ENCODE peak calls at places on chromosomes 4 and X, in nine cellular contexts. C is effector memory CD4-positive, alpha-beta T cell; P is GM06990; X is GM12878; I is endothelial cell of umbilical vein; K is dorsolateral prefrontal cortex; T is CD8-positive, alpha-beta memory T cell; N is bronchial epithelial cell; H is heart left ventricle. J is an unnamed sample. For H3K27me3, the result is how much of the 10 kb centered on the place peaks cover.

GRCh38 chr4:156413411-156413985 is 459.8 kb upstream of the CTSO start:
- DNase-seq in T (no peak), N (no peak), I (no peak), C (no peak), X (no peak), H (no peak), P (no peak), K (no peak), J (no peak)

GRCh38 chrX:18252644-18253359 is 32.1 kb upstream of the BEND2 start:
- DNase-seq in T (no peak), P (no peak), K (no peak), I (peak), N (peak), X (no peak), C (no peak), H (no peak), J (no peak)

GRCh38 chrX:10014462-10015373 is 47.6 kb downstream of the CLDN34 start:
- DNase-seq in P (peak), H (peak), C (peak), X (no peak), I (peak), K (peak), N (peak), T (peak), J (peak)

GRCh38 chr4:3736290-3736689 is 29.9 kb upstream of the ADRA2C start:
- DNase-seq in N (no peak), K (no peak), C (no peak), H (no peak), I (no peak), T (no peak), P (no peak), X (no peak), J (no peak)

GRCh38 chr4:105966046-105966445 is 70.8 kb downstream of the NPNT start:
- DNase-seq in C (no peak), P (no peak), K (no peak), T (no peak), N (peak), X (no peak), I (peak), H (no peak), J (no peak)

GRCh38 chr4:145618210-145618911 is 824 bp upstream of the MMAA start:
- DNase-seq in K (no peak), C (peak), T (no peak), I (no peak), N (no peak), P (no peak), X (no peak), H (peak), J (no peak)

GRCh38 chr4:108758498-108758897 is 4.4 kb downstream of the ETNPPL start:
- DNase-seq in N (no peak), H (no peak), K (no peak), I (no peak), P (no peak), X (no peak), C (no peak), T (no peak), J (no peak)

GRCh38 chr4:116180056-116180690 is 905.2 kb downstream of the TRAM1L1 start:
- DNase-seq in C (no peak), N (peak), H (no peak), X (no peak), K (no peak), I (peak), T (no peak), P (no peak), J (no peak)

GRCh38 chr4:26252349-26252748 is 68.5 kb upstream of the RBPJ start:
- DNase-seq in H (no peak), N (no peak), P (no peak), C (no peak), X (peak), K (no peak), T (no peak), I (no peak), J (no peak)

GRCh38 chr4:27692868-27693634 is 832.4 kb downstream of the STIM2 start:
- DNase-seq in I (no peak), H (no peak), K (no peak), T (no peak), N (no peak), P (no peak), X (no peak), C (no peak), J (no peak)

GRCh38 chr4:68079918-68080317 is 49.8 kb downstream of the TMPRSS11F start:
- DNase-seq in I (no peak), X (no peak), C (no peak), H (no peak), N (peak), P (no peak), K (no peak), T (no peak), J (no peak)

GRCh38 chr4:174215055-174215454 is 68.4 kb downstream of the FBXO8 start:
- DNase-seq in T (no peak), K (no peak), H (no peak), I (no peak), P (no peak), X (no peak), N (no peak), C (no peak), J (no peak)
- H3K27me3 ChIP-seq in T (half or more), K (half or more), H (under half), I (half or more), P (under half), X (under half), N (half or more), C (half or more), J (half or more)

GRCh38 chrX:151624677-151625076 is 61.2 kb downstream of the PASD1 start:
- DNase-seq in C (no peak), P (no peak), T (no peak), X (no peak), K (no peak), I (no peak), H (no peak), N (no peak), J (no peak)
- H3K27me3 ChIP-seq in C (under half), P (under half), T (under half), X (under half), K (under half), I (under half), H (under half), N (under half), J (under half)

GRCh38 chr4:110632506-110633357 is 9.9 kb upstream of the PITX2 start:
- DNase-seq in K (no peak), P (no peak), H (no peak), T (no peak), N (no peak), X (no peak), I (no peak), C (no peak), J (no peak)

GRCh38 chr4:110635155-110635479 is 12.2 kb upstream of the PITX2 start:
- DNase-seq in T (no peak), I (no peak), K (no peak), X (no peak), N (no peak), P (no peak), H (no peak), C (no peak), J (no peak)

GRCh38 chr4:110633358-110634319 is 10.8 kb upstream of the PITX2 start:
- DNase-seq in H (no peak), P (no peak), K (no peak), X (no peak), C (no peak), T (no peak), I (no peak), N (no peak), J (no peak)

GRCh38 chr4:110636231-110636676 is 13.4 kb upstream of the PITX2 start:
- DNase-seq in T (no peak), K (no peak), N (no peak), C (no peak), I (no peak), P (no peak), X (no peak), H (no peak), J (no peak)

GRCh38 chr4:110634320-110635154 is 11.7 kb upstream of the PITX2 start:
- DNase-seq in H (no peak), X (no peak), P (no peak), T (no peak), I (no peak), N (no peak), K (no peak), C (no peak), J (no peak)
- H3K27me3 ChIP-seq in H (half or more), X (under half), P (under half), T (half or more), I (half or more), N (half or more), K (half or more), C (half or more), J (half or more)

GRCh38 chrX:140661657-140662056 is 47.9 kb upstream of the LINC00632 start:
- DNase-seq in T (no peak), H (no peak), I (no peak), X (no peak), P (no peak), K (no peak), C (no peak), N (peak), J (no peak)

DNA sequence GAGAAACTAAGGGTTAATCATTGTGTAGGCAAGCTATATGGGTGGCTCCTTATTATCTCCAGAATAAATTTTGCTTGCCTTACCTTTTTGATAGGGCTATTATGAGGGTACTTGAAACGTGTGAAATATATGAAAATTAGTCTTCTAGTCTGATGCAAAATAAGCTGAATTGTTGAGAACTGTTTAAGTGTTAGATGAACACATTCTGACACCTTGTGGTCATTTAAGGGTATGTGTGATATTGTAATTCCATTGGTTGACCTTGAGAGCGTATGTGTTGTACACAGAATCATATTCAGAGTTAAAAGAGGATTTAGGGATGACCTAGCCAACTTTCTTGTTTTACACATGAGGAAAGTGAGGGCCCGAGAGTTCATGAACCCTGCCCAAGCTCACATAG is 44.6 kb upstream of the LINC00632 start:
- DNase-seq in C (no peak), X (no peak), I (no peak), N (peak), K (no peak), P (no peak), H (no peak), T (no peak), J (no peak)
- H3K27me3 ChIP-seq in C (under half), X (under half), I (under half), N (under half), K (under half), P (under half), H (under half), T (under half), J (under half)

DNA sequence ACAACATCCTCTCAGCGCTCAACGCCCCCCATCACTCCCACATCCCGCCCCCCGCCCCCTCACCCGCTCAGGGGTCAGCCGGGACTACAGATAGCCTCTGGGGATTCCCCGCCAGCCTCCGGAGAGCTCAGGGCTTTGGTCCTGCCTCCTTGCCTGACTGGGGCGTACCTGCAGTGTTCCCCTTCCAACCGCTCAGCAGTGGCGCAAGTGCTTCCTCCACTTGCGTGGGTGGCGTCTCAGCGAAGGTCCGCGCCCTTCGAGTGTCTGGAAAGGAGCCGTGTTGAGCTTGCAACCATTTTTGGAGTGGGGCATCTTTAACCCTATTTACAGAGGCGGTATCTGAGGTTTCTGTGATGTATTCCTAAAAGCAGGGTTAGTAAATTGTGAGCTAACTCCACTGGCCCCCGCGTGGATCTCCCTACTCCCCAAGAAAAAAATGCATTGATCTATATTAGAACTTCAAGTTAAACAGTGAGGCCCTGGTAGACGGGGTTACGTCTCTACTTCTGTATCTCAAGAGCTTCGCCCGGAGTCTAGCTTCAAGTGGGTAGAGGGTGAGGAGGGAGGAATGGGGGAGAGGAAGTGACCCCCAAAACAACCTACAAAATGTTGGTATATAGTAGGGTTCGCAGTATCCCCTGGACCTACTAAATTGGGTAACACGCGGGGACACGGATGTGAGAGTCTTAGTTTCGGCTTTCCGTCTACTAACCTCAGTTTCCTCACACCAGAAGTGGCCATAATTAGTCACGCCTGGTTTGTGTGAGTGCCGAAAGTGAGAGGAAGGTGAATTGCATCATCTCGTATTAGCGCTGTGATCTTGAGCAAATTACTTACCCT is 16.1 kb downstream of the NKX3-2 start:
- DNase-seq in P (peak), N (peak), I (no peak), X (peak), H (no peak), K (no peak), C (no peak), T (no peak), J (peak)
- H3K27me3 ChIP-seq in P (under half), N (half or more), I (half or more), X (under half), H (half or more), K (half or more), C (half or more), T (half or more), J (under half)

GRCh38 chr4:73944061-73944875 is 37.6 kb downstream of the PF4 start:
- DNase-seq in K (no peak), N (peak), I (peak), H (peak), C (no peak), X (no peak), P (no peak), T (no peak), J (no peak)
- H3K27me3 ChIP-seq in K (under half), N (under half), I (under half), H (under half), C (under half), X (under half), P (under half), T (under half), J (under half)

GRCh38 chrX:619812-620493 is 10.6 kb upstream of the SHOX start:
- DNase-seq in K (no peak), C (no peak), T (no peak), P (no peak), N (no peak), I (no peak), H (no peak), X (no peak), J (no peak)
- H3K27me3 ChIP-seq in K (half or more), C (under half), T (under half), P (under half), N (under half), I (under half), H (half or more), X (under half), J (under half)

GRCh38 chr4:77372375-77372774 is 215.4 kb downstream of the CCNG2 start:
- DNase-seq in I (no peak), T (no peak), K (no peak), N (no peak), C (no peak), H (no peak), X (no peak), P (no peak), J (no peak)
- H3K27me3 ChIP-seq in I (under half), T (under half), K (under half), N (under half), C (under half), H (under half), X (under half), P (under half), J (under half)

GRCh38 chr4:8867624-8868320 is 3.9 kb downstream of the HMX1 start:
- DNase-seq in I (no peak), P (no peak), H (no peak), N (no peak), K (no peak), C (no peak), X (no peak), T (no peak), J (no peak)
- H3K27me3 ChIP-seq in I (half or more), P (under half), H (half or more), N (half or more), K (half or more), C (under half), X (under half), T (under half), J (half or more)

GRCh38 chr4:162232349-162232748 is 68.5 kb upstream of the FSTL5 start:
- DNase-seq in H (no peak), K (no peak), X (no peak), N (no peak), P (no peak), T (no peak), I (no peak), C (no peak), J (no peak)

GRCh38 chr4:162241857-162242256 is 78.1 kb upstream of the FSTL5 start:
- DNase-seq in H (no peak), N (no peak), K (no peak), X (no peak), T (no peak), P (no peak), I (no peak), C (no peak), J (no peak)

GRCh38 chr4:162239992-162240769 is 76.4 kb upstream of the FSTL5 start:
- DNase-seq in I (no peak), N (no peak), T (no peak), P (no peak), H (no peak), X (no peak), K (no peak), C (no peak), J (no peak)

GRCh38 chr4:162234595-162234994 is 70.8 kb upstream of the FSTL5 start:
- DNase-seq in H (no peak), X (no peak), P (no peak), T (no peak), K (no peak), N (no peak), C (no peak), I (no peak), J (no peak)

DNA sequence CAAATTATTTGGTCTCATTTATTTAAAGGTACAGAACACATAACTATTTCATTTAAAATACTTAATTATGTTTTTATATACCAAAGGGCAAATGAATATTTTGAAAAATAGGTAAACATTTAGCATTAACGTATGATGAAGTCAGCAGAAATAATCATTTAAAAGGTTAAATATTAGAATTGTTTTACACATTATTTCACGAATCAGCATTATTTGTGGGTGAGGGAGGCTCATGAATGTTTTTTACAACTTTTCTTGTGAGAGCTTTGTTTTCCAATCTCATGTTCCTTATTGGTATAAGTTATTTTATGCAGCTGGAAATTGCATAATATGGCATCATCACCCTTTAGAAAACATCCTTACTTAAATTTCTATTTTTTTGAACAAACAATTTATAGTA is 73.9 kb upstream of the FSTL5 start:
- DNase-seq in I (no peak), P (no peak), X (no peak), K (no peak), T (no peak), C (no peak), N (no peak), H (no peak), J (no peak)
- H3K27me3 ChIP-seq in I (under half), P (under half), X (under half), K (under half), T (under half), C (under half), N (under half), H (under half), J (under half)

J was measured in HL-60.